ENCODE peak calls at places on chromosome 4, in four cellular contexts. I is Ammon's horn, C is SJSA1, W is NAMALWA. D is an unnamed sample.

GRCh38 chr4:5707366-5708133 is 809 bp downstream of the EVC2 start:
- DNase-seq in I (no peak), C (no peak), W (no peak), D (no peak)

GRCh38 chr4:101643201-101643600 is 147.3 kb upstream of the BANK1 start:
- DNase-seq in I (no peak), C (no peak), W (no peak), D (no peak)

GRCh38 chr4:164926301-164926700 is 49.3 kb downstream of the APELA start:
- DNase-seq in I (no peak), C (peak), W (no peak), D (no peak)

GRCh38 chr4:122700178-122700725 is 32.3 kb upstream of the BBS12 start:
- DNase-seq in I (no peak), C (no peak), W (no peak), D (no peak)

GRCh38 chr4:158496030-158496741 is 25.5 kb upstream of the RXFP1 start:
- DNase-seq in I (no peak), C (no peak), W (peak), D (no peak)

GRCh38 chr4:8274772-8275241 is 5.3 kb downstream of the HTRA3 start:
- DNase-seq in I (peak), C (no peak), W (no peak), D (peak)

GRCh38 chr4:25814323-25814722 is 48.5 kb downstream of the SEL1L3 start:
- DNase-seq in I (peak), C (no peak), W (no peak), D (no peak)

GRCh38 chr4:98653006-98653405 is 5.4 kb downstream of the TSPAN5 start:
- DNase-seq in I (no peak), C (no peak), W (no peak), D (no peak)

GRCh38 chr4:119684463-119684862 is 55.9 kb upstream of the PDE5A start:
- DNase-seq in I (no peak), C (no peak), W (no peak), D (no peak)

GRCh38 chr4:156038772-156039171 is 85.1 kb upstream of the CTSO start:
- DNase-seq in I (no peak), C (no peak), W (peak), D (no peak)

GRCh38 chr4:160319221-160319867 is 1216.5 kb downstream of the RAPGEF2 start:
- DNase-seq in I (no peak), C (no peak), W (no peak), D (no peak)

GRCh38 chr4:109148577-109149075 is 153.8 kb downstream of the COL25A1 start:
- DNase-seq in I (no peak), C (no peak), W (no peak), D (no peak)

GRCh38 chr4:41212221-41213203 is 1.8 kb downstream of the APBB2 start:
- DNase-seq in I (peak), C (no peak), W (peak), D (no peak)

GRCh38 chr4:165009493-165010227 is 22.1 kb upstream of the TRIM60 start:
- DNase-seq in I (no peak), C (no peak), W (no peak), D (no peak)

GRCh38 chr4:79294064-79294463 is 31.8 kb downstream of the NAA11 start:
- DNase-seq in I (no peak), C (no peak), W (no peak), D (no peak)

GRCh38 chr4:6121276-6121850 is 79.0 kb downstream of the JAKMIP1 start:
- DNase-seq in I (no peak), C (no peak), W (no peak), D (no peak)

GRCh38 chr4:132382243-132382642 is 766.9 kb upstream of the PCDH10 start:
- DNase-seq in I (no peak), C (no peak), W (no peak), D (no peak)

GRCh38 chr4:184802203-184803015 is 23.4 kb downstream of the ACSL1 start:
- DNase-seq in I (no peak), C (no peak), W (no peak), D (no peak)

GRCh38 chr4:126582737-126583136 is 1050.0 kb upstream of the INTU start:
- DNase-seq in I (no peak), C (peak), W (peak), D (no peak)

GRCh38 chr4:40283968-40284367 is 51.2 kb upstream of the CHRNA9 start:
- DNase-seq in I (no peak), C (peak), W (peak), D (no peak)

GRCh38 chr4:151195801-151196200 is 81.2 kb upstream of the PRSS48 start:
- DNase-seq in I (no peak), C (no peak), W (no peak), D (no peak)

GRCh38 chr4:177332119-177332518 is 22.4 kb downstream of the NEIL3 start:
- DNase-seq in I (no peak), C (no peak), W (no peak), D (no peak)

GRCh38 chr4:151409470-151410313 is 716 bp downstream of the FHIP1A start:
- DNase-seq in I (no peak), C (no peak), W (no peak), D (no peak)

GRCh38 chr4:35151816-35152572 is 1092.3 kb downstream of the ARAP2 start:
- DNase-seq in I (no peak), C (no peak), W (peak), D (no peak)

GRCh38 chr4:144709159-144709558 is 63.2 kb downstream of the HHIP start:
- DNase-seq in I (no peak), C (peak), W (no peak), D (no peak)

GRCh38 chr4:53605783-53606182 is 14.5 kb upstream of the LNX1 start:
- DNase-seq in I (no peak), C (no peak), W (no peak), D (no peak)

GRCh38 chr4:94892051-94892450 is 134.3 kb downstream of the BMPR1B start:
- DNase-seq in I (no peak), C (no peak), W (peak), D (no peak)

GRCh38 chr4:94926936-94927335 is 169.2 kb downstream of the BMPR1B start:
- DNase-seq in I (no peak), C (no peak), W (no peak), D (no peak)

GRCh38 chr4:159191989-159192388 is 89.1 kb downstream of the RAPGEF2 start:
- DNase-seq in I (no peak), C (no peak), W (peak), D (no peak)

GRCh38 chr4:121953860-121954259 is 2.0 kb upstream of the TRPC3 start:
- DNase-seq in I (no peak), C (no peak), W (no peak), D (no peak)

GRCh38 chr4:126715681-126716080 is 917.1 kb upstream of the INTU start:
- DNase-seq in I (no peak), C (no peak), W (no peak), D (no peak)

GRCh38 chr4:110149089-110149488 is 49.3 kb downstream of the ELOVL6 start:
- DNase-seq in I (no peak), C (no peak), W (no peak), D (no peak)

GRCh38 chr4:89939994-89940393 is 45.3 kb downstream of the MMRN1 start:
- DNase-seq in I (peak), C (no peak), W (no peak), D (no peak)

GRCh38 chr4:6972375-6972650 is 62.7 kb downstream of the TBC1D14 start:
- DNase-seq in I (no peak), C (no peak), W (no peak), D (no peak)

GRCh38 chr4:8921465-8921864 is 49.8 kb upstream of the HMX1 start:
- DNase-seq in I (no peak), C (no peak), W (no peak), D (no peak)

GRCh38 chr4:106854970-106855369 is 181.1 kb downstream of the DKK2 start:
- DNase-seq in I (no peak), C (no peak), W (no peak), D (peak)

GRCh38 chr4:910366-911091 is 21.6 kb downstream of the GAK start:
- DNase-seq in I (no peak), C (no peak), W (no peak), D (no peak)

GRCh38 chr4:6826781-6827508 is 44.4 kb downstream of the KIAA0232 start:
- DNase-seq in I (no peak), C (no peak), W (no peak), D (no peak)

GRCh38 chr4:61149278-61149677 is 50.8 kb upstream of the ADGRL3 start:
- DNase-seq in I (no peak), C (no peak), W (no peak), D (no peak)